ENCODE peak calls at places on chromosomes 3 and 15, in four cellular contexts. One of them, this sample, is unnamed.

GRCh38 chr15:68732451-68732850 is 88.2 kb downstream of the ANP32A start:
- DNase-seq in GM23338: no peak
- DNase-seq in RPMI7951: no peak
- DNase-seq in activated T-helper 1 cell treated with anti-CD3 and anti-CD28 coated beads, Interleukin-2, amount 50 U/mL, for 16 hours: no peak
- DNase-seq in this sample: no peak

GRCh38 chr3:55750525-55750924 is 263.4 kb upstream of the WNT5A start:
- DNase-seq in GM23338: no peak
- DNase-seq in RPMI7951: peak
- DNase-seq in activated T-helper 1 cell treated with anti-CD3 and anti-CD28 coated beads, Interleukin-2, amount 50 U/mL, for 16 hours: no peak
- DNase-seq in this sample: peak

GRCh38 chr3:118036215-118036614 is 998.4 kb downstream of the IGSF11 start:
- DNase-seq in GM23338: no peak
- DNase-seq in RPMI7951: no peak
- DNase-seq in activated T-helper 1 cell treated with anti-CD3 and anti-CD28 coated beads, Interleukin-2, amount 50 U/mL, for 16 hours: no peak
- DNase-seq in this sample: no peak

GRCh38 chr15:66617137-66618090 is 51.6 kb upstream of the LCTL start:
- DNase-seq in GM23338: peak
- DNase-seq in RPMI7951: peak
- DNase-seq in activated T-helper 1 cell treated with anti-CD3 and anti-CD28 coated beads, Interleukin-2, amount 50 U/mL, for 16 hours: no peak
- DNase-seq in this sample: peak

GRCh38 chr15:96948981-96949380 is 618.5 kb downstream of the NR2F2 start:
- DNase-seq in GM23338: no peak
- DNase-seq in RPMI7951: no peak
- DNase-seq in activated T-helper 1 cell treated with anti-CD3 and anti-CD28 coated beads, Interleukin-2, amount 50 U/mL, for 16 hours: no peak
- DNase-seq in this sample: no peak

GRCh38 chr3:189941125-189941524 is 179.6 kb downstream of the P3H2 start:
- DNase-seq in GM23338: peak
- DNase-seq in RPMI7951: no peak
- DNase-seq in activated T-helper 1 cell treated with anti-CD3 and anti-CD28 coated beads, Interleukin-2, amount 50 U/mL, for 16 hours: no peak
- DNase-seq in this sample: no peak

GRCh38 chr3:47194994-47195393 is 31.1 kb upstream of the SETD2 start:
- DNase-seq in GM23338: no peak
- DNase-seq in RPMI7951: no peak
- DNase-seq in activated T-helper 1 cell treated with anti-CD3 and anti-CD28 coated beads, Interleukin-2, amount 50 U/mL, for 16 hours: no peak
- DNase-seq in this sample: no peak

GRCh38 chr15:43241100-43241499 is 20.3 kb upstream of the EPB42 start:
- DNase-seq in GM23338: no peak
- DNase-seq in RPMI7951: no peak
- DNase-seq in activated T-helper 1 cell treated with anti-CD3 and anti-CD28 coated beads, Interleukin-2, amount 50 U/mL, for 16 hours: no peak
- DNase-seq in this sample: no peak

GRCh38 chr3:170107926-170108325 is 70.1 kb downstream of the GPR160 start:
- DNase-seq in GM23338: no peak
- DNase-seq in RPMI7951: no peak
- DNase-seq in activated T-helper 1 cell treated with anti-CD3 and anti-CD28 coated beads, Interleukin-2, amount 50 U/mL, for 16 hours: no peak
- DNase-seq in this sample: no peak

GRCh38 chr3:17905996-17906395 is 163.6 kb upstream of the TBC1D5 start:
- DNase-seq in GM23338: no peak
- DNase-seq in RPMI7951: peak
- DNase-seq in activated T-helper 1 cell treated with anti-CD3 and anti-CD28 coated beads, Interleukin-2, amount 50 U/mL, for 16 hours: no peak
- DNase-seq in this sample: no peak

GRCh38 chr15:40953713-40954074 is 423 bp downstream of the CHAC1 start:
- DNase-seq in GM23338: peak
- DNase-seq in RPMI7951: no peak
- DNase-seq in activated T-helper 1 cell treated with anti-CD3 and anti-CD28 coated beads, Interleukin-2, amount 50 U/mL, for 16 hours: no peak
- DNase-seq in this sample: no peak

GRCh38 chr3:189685854-189686253 is 54.7 kb downstream of the TP63 start:
- DNase-seq in GM23338: no peak
- DNase-seq in RPMI7951: peak
- DNase-seq in activated T-helper 1 cell treated with anti-CD3 and anti-CD28 coated beads, Interleukin-2, amount 50 U/mL, for 16 hours: no peak
- DNase-seq in this sample: no peak

This sample was measured in Caki2.